ENCODE peak calls at places on chromosomes 2 and 18, in eight cellular contexts. One of them, this sample, is unnamed.
A peak's percentile ranks its signal among the peaks of the same experiment; 100 is the strongest.

GRCh38 chr2:7773362-7773973 is 856.3 kb downstream of the RNF144A start:
- DNase-seq in Ammon's horn: no peak
- DNase-seq in progenitor cell of endocrine pancreas: no peak
- DNase-seq in H7: no peak
- DNase-seq in neural progenitor cell: no peak
- DNase-seq in activated T-cell treated with anti-CD3 and anti-CD28 coated beads for 1 hour: no peak
- DNase-seq in MCF 10A: peak; percentile 89
- DNase-seq in heart left ventricle: no peak
- DNase-seq in this sample: peak; percentile 21

GRCh38 chr2:234133004-234133403 is 82.5 kb downstream of the SPP2 start:
- DNase-seq in Ammon's horn: no peak
- DNase-seq in progenitor cell of endocrine pancreas: no peak
- DNase-seq in H7: no peak
- DNase-seq in neural progenitor cell: no peak
- DNase-seq in activated T-cell treated with anti-CD3 and anti-CD28 coated beads for 1 hour: no peak
- DNase-seq in MCF 10A: peak; percentile 87
- DNase-seq in heart left ventricle: no peak
- DNase-seq in this sample: no peak

GRCh38 chr2:144480257-144480656 is 39.7 kb downstream of the ZEB2 start:
- DNase-seq in Ammon's horn: no peak
- DNase-seq in progenitor cell of endocrine pancreas: no peak
- DNase-seq in H7: no peak
- DNase-seq in neural progenitor cell: peak; percentile 17
- DNase-seq in activated T-cell treated with anti-CD3 and anti-CD28 coated beads for 1 hour: no peak
- DNase-seq in MCF 10A: peak; percentile 5
- DNase-seq in heart left ventricle: no peak
- DNase-seq in this sample: no peak

GRCh38 chr18:9337875-9338274 is 3.3 kb downstream of the TWSG1 start:
- DNase-seq in Ammon's horn: no peak
- DNase-seq in progenitor cell of endocrine pancreas: no peak
- DNase-seq in H7: no peak
- DNase-seq in neural progenitor cell: no peak
- DNase-seq in activated T-cell treated with anti-CD3 and anti-CD28 coated beads for 1 hour: no peak
- DNase-seq in MCF 10A: no peak
- DNase-seq in heart left ventricle: no peak
- DNase-seq in this sample: peak; percentile 14

GRCh38 chr18:74540689-74541421 is 6.6 kb downstream of the CNDP1 start:
- DNase-seq in Ammon's horn: no peak
- DNase-seq in progenitor cell of endocrine pancreas: no peak
- DNase-seq in H7: no peak
- DNase-seq in neural progenitor cell: no peak
- DNase-seq in activated T-cell treated with anti-CD3 and anti-CD28 coated beads for 1 hour: no peak
- DNase-seq in MCF 10A: no peak
- DNase-seq in heart left ventricle: no peak
- DNase-seq in this sample: no peak

GRCh38 chr2:97963079-97963406 is 32.7 kb downstream of the TMEM131 start:
- DNase-seq in Ammon's horn: no peak
- DNase-seq in progenitor cell of endocrine pancreas: no peak
- DNase-seq in H7: no peak
- DNase-seq in neural progenitor cell: no peak
- DNase-seq in activated T-cell treated with anti-CD3 and anti-CD28 coated beads for 1 hour: no peak
- DNase-seq in MCF 10A: no peak
- DNase-seq in heart left ventricle: no peak
- DNase-seq in this sample: no peak

GRCh38 chr2:37020212-37020886 is 54.0 kb upstream of the STRN start:
- DNase-seq in Ammon's horn: no peak
- DNase-seq in progenitor cell of endocrine pancreas: no peak
- DNase-seq in H7: no peak
- DNase-seq in neural progenitor cell: no peak
- DNase-seq in activated T-cell treated with anti-CD3 and anti-CD28 coated beads for 1 hour: no peak
- DNase-seq in MCF 10A: no peak
- DNase-seq in heart left ventricle: peak; percentile 86
- DNase-seq in this sample: no peak

GRCh38 chr2:239433777-239434396 is 33.1 kb upstream of the HDAC4 start:
- DNase-seq in Ammon's horn: no peak
- DNase-seq in progenitor cell of endocrine pancreas: no peak
- DNase-seq in H7: no peak
- DNase-seq in neural progenitor cell: no peak
- DNase-seq in activated T-cell treated with anti-CD3 and anti-CD28 coated beads for 1 hour: no peak
- DNase-seq in MCF 10A: peak; percentile 63
- DNase-seq in heart left ventricle: no peak
- DNase-seq in this sample: no peak

GRCh38 chr18:11366410-11366809 is 217.0 kb upstream of the PIEZO2 start:
- DNase-seq in Ammon's horn: peak; percentile 17
- DNase-seq in progenitor cell of endocrine pancreas: no peak
- DNase-seq in H7: no peak
- DNase-seq in neural progenitor cell: no peak
- DNase-seq in activated T-cell treated with anti-CD3 and anti-CD28 coated beads for 1 hour: no peak
- DNase-seq in MCF 10A: no peak
- DNase-seq in heart left ventricle: peak; percentile 35
- DNase-seq in this sample: peak; percentile 10